ENCODE peak calls at places on chromosomes 16 and 17, in four cellular contexts. Z is effector memory CD4-positive, alpha-beta T cell; H is hippocampal formation; J is LHCN-M2. D is an unnamed sample.

GRCh38 chr16:24358117-24358516 is 102.0 kb downstream of the CACNG3 start:
- DNase-seq in Z (no peak), H (no peak), J (no peak), D (no peak)

GRCh38 chr17:81471804-81472456 is 40.7 kb downstream of the ACTG1 start:
- DNase-seq in Z (no peak), H (peak; percentile 5), J (no peak), D (peak; percentile 79)

GRCh38 chr17:75428775-75429469 is 23.4 kb upstream of the GRB2 start:
- DNase-seq in Z (no peak), H (no peak), J (peak; percentile 53), D (peak; percentile 27)

GRCh38 chr16:50611995-50612848 is 64.0 kb downstream of the NKD1 start:
- DNase-seq in Z (no peak), H (no peak), J (no peak), D (no peak)

GRCh38 chr16:61887903-61888302 is 148.3 kb downstream of the CDH8 start:
- DNase-seq in Z (no peak), H (peak; percentile 12), J (peak; percentile 68), D (peak; percentile 63)

GRCh38 chr16:27223701-27224100 is 20.4 kb downstream of the KDM8 start:
- DNase-seq in Z (no peak), H (no peak), J (no peak), D (no peak)

GRCh38 chr16:46673320-46674013 is 15.5 kb downstream of the VPS35 start:
- DNase-seq in Z (peak; percentile 18), H (no peak), J (peak; percentile 54), D (peak; percentile 38)

GRCh38 chr17:58351182-58351581 is 819 bp downstream of the SUPT4H1 start:
- DNase-seq in Z (no peak), H (no peak), J (no peak), D (no peak)

GRCh38 chr16:57284206-57284951 is at the start of gene PLLP:
- DNase-seq in Z (peak; percentile 31), H (peak; percentile 46), J (no peak), D (peak; percentile 78)

GRCh38 chr17:45293413-45294211 is 23.2 kb downstream of the MAP3K14 start:
- DNase-seq in Z (no peak), H (peak; percentile 68), J (peak; percentile 100), D (peak; percentile 66)

GRCh38 chr17:81339502-81340296 is 44.6 kb upstream of the SLC38A10 start:
- DNase-seq in Z (no peak), H (no peak), J (no peak), D (no peak)

D was measured in globus pallidus.